ENCODE peak calls at places on chromosomes 4 and X, in ten cellular contexts. H is OCI-LY7; K is upper lobe of left lung; G is left ventricle myocardium inferior; M is naive thymus-derived CD4-positive, alpha-beta T cell; Z is GM23248; S is neuronal stem cell; J is thyroid gland; O is uterus; E is lower lobe of right lung. C is an unnamed sample. For H3K9me3 and H3K4me1, the result is how much of the 10 kb centered on the place peaks cover.

GRCh38 chr4:156169011-156169410 is 215.3 kb upstream of the CTSO start:
- DNase-seq in O (peak), J (no peak), H (peak), K (no peak), E (no peak), Z (peak), M (no peak), S (peak), G (peak), C (no peak)

GRCh38 chrX:21745756-21746155 is 12.2 kb downstream of the SMPX start:
- DNase-seq in G (no peak), M (peak), H (peak), S (no peak), Z (peak), E (no peak), O (no peak), J (peak), K (no peak), C (peak)

GRCh38 chr4:3271131-3271530 is 21.7 kb upstream of the RGS12 start:
- DNase-seq in K (no peak), Z (no peak), J (no peak), G (no peak), S (no peak), H (no peak), E (no peak), M (no peak), O (no peak), C (peak)

GRCh38 chrX:133781174-133781573 is 204.2 kb downstream of the GPC3 start:
- DNase-seq in G (no peak), K (no peak), J (no peak), M (no peak), E (no peak), H (no peak), O (no peak), Z (no peak), S (no peak), C (no peak)

GRCh38 chr4:26028793-26029511 is 114.9 kb downstream of the SMIM20 start:
- DNase-seq in Z (peak), E (peak), H (no peak), J (peak), O (peak), S (peak), M (no peak), K (peak), G (peak), C (peak)

GRCh38 chr4:186144596-186145569 is 40.4 kb downstream of the FAM149A start:
- DNase-seq in S (peak), E (peak), G (peak), M (no peak), O (peak), H (no peak), Z (peak), J (peak), K (no peak), C (peak)

GRCh38 chr4:185381794-185382193 is 13.9 kb downstream of the LRP2BP start:
- DNase-seq in K (no peak), M (no peak), J (no peak), O (no peak), Z (peak), H (no peak), S (no peak), G (no peak), E (no peak), C (no peak)

GRCh38 chrX:47900833-47901232 is 64.1 kb downstream of the ZNF81 start:
- DNase-seq in G (no peak), M (no peak), S (no peak), H (peak), E (no peak), K (no peak), Z (no peak), J (no peak), O (no peak), C (no peak)

GRCh38 chr4:44448548-44449443 is at the start of gene KCTD8:
- DNase-seq in O (peak), J (peak), S (peak), G (peak), E (peak), H (peak), K (peak), M (peak), Z (peak), C (peak)

GRCh38 chr4:159430896-159431295 is 328.0 kb downstream of the RAPGEF2 start:
- DNase-seq in J (no peak), S (no peak), E (no peak), M (no peak), H (no peak), K (no peak), O (no peak), Z (no peak), G (no peak), C (no peak)

GRCh38 chr4:19809989-19810388 is 441.7 kb upstream of the SLIT2 start:
- DNase-seq in M (no peak), O (no peak), E (no peak), J (no peak), S (no peak), H (no peak), G (no peak), K (no peak), Z (no peak), C (no peak)

GRCh38 chr4:186244835-186245234 is 17.5 kb downstream of the KLKB1 start:
- DNase-seq in J (no peak), E (no peak), G (no peak), O (no peak), M (no peak), K (no peak), H (no peak), Z (no peak), S (no peak), C (no peak)

GRCh38 chr4:72665376-72665978 is 96.5 kb upstream of the ADAMTS3 start:
- DNase-seq in J (no peak), E (no peak), O (no peak), H (no peak), G (no peak), Z (no peak), S (no peak), M (no peak), K (no peak), C (no peak)

GRCh38 chrX:102959471-102959870 is 22.4 kb downstream of the RAB40AL start:
- DNase-seq in O (no peak), G (no peak), S (no peak), J (no peak), K (no peak), M (no peak), H (no peak), Z (peak), E (no peak), C (no peak)

GRCh38 chr4:48483777-48484493 is 792 bp downstream of the SLC10A4 start:
- DNase-seq in S (no peak), M (no peak), H (no peak), K (no peak), Z (peak), G (no peak), E (peak), O (no peak), J (no peak), C (no peak)

GRCh38 chrX:66654411-66654810 is 15.5 kb upstream of the EDA2R start:
- DNase-seq in H (no peak), S (no peak), M (no peak), G (no peak), Z (no peak), E (no peak), O (no peak), K (no peak), J (no peak), C (no peak)

GRCh38 chr4:74632634-74633033 is 161.7 kb downstream of the BTC start:
- DNase-seq in S (no peak), O (no peak), Z (peak), E (peak), G (no peak), M (peak), J (no peak), H (no peak), K (peak), C (peak)

GRCh38 chr4:185504098-185505047 is 30.9 kb downstream of the PDLIM3 start:
- DNase-seq in G (peak), S (no peak), K (peak), J (peak), H (no peak), O (peak), E (peak), M (no peak), Z (peak), C (peak)

GRCh38 chrX:69968956-69969355 is 80.8 kb downstream of the AWAT2 start:
- DNase-seq in S (no peak), G (peak), H (no peak), K (no peak), E (no peak), Z (no peak), O (no peak), J (no peak), M (no peak), C (peak)

GRCh38 chrX:48487362-48487785 is 11.4 kb downstream of the FTSJ1 start:
- DNase-seq in M (no peak), O (no peak), E (no peak), G (no peak), K (no peak), S (no peak), H (no peak), Z (peak), J (no peak), C (no peak)

GRCh38 chr4:8547108-8547911 is 32.9 kb upstream of the GPR78 start:
- DNase-seq in M (no peak), G (no peak), Z (peak), S (peak), K (no peak), E (no peak), O (no peak), J (peak), H (peak), C (peak)

GRCh38 chrX:129665916-129666644 is 11.3 kb upstream of the APLN start:
- DNase-seq in E (no peak), Z (peak), K (no peak), J (no peak), S (peak), O (no peak), G (no peak), M (no peak), H (no peak), C (no peak)

GRCh38 chrX:12089740-12090139 is 48.5 kb upstream of the FRMPD4 start:
- DNase-seq in O (no peak), M (no peak), H (no peak), Z (no peak), E (no peak), J (no peak), K (peak), G (no peak), S (no peak), C (no peak)

GRCh38 chrX:14913241-14913640 is 40.0 kb downstream of the MOSPD2 start:
- DNase-seq in O (no peak), S (no peak), E (no peak), M (no peak), J (no peak), G (no peak), Z (peak), H (no peak), K (no peak), C (no peak)

GRCh38 chr4:54844911-54845310 is 187.2 kb downstream of the KIT start:
- DNase-seq in S (no peak), G (no peak), J (peak), H (no peak), E (no peak), Z (no peak), O (no peak), K (no peak), M (no peak), C (no peak)

GRCh38 chr4:66489370-66489769 is 819.1 kb upstream of the EPHA5 start:
- DNase-seq in G (no peak), O (no peak), S (no peak), J (no peak), H (no peak), E (no peak), M (no peak), K (no peak), Z (no peak), C (no peak)

GRCh38 chrX:42020225-42020624 is 96.9 kb upstream of the CASK start:
- DNase-seq in K (no peak), S (no peak), M (no peak), Z (no peak), G (no peak), E (no peak), H (no peak), O (no peak), J (no peak), C (no peak)

GRCh38 chrX:15384304-15384703 is at the start of gene VEGFD:
- DNase-seq in J (no peak), O (no peak), Z (peak), G (no peak), S (no peak), E (no peak), K (no peak), M (no peak), H (no peak), C (peak)

GRCh38 chrX:42818151-42818921 is 40.4 kb upstream of the PPP1R2C start:
- DNase-seq in G (no peak), E (no peak), Z (no peak), J (no peak), O (no peak), M (no peak), S (no peak), H (peak), K (no peak), C (no peak)

GRCh38 chrX:125382148-125382628 is 62.5 kb downstream of the TEX13C start:
- DNase-seq in G (no peak), O (no peak), E (no peak), M (no peak), J (no peak), Z (no peak), K (no peak), S (no peak), H (no peak), C (no peak)

GRCh38 chrX:9260603-9261002 is 204.3 kb upstream of the TBL1X start:
- DNase-seq in S (no peak), E (no peak), K (no peak), J (no peak), M (no peak), Z (no peak), G (no peak), H (no peak), O (no peak), C (no peak)

GRCh38 chr4:13640149-13640671 is 12.7 kb upstream of the BOD1L1 start:
- DNase-seq in H (no peak), K (no peak), S (no peak), Z (peak), M (no peak), G (no peak), E (no peak), J (no peak), O (no peak), C (no peak)

GRCh38 chr4:101948951-101949350 is 158.4 kb downstream of the BANK1 start:
- DNase-seq in S (no peak), H (no peak), J (no peak), G (no peak), E (no peak), O (no peak), Z (no peak), M (no peak), K (no peak), C (no peak)

GRCh38 chrX:97705936-97706335 is 822.2 kb downstream of the RPA4 start:
- DNase-seq in M (no peak), S (no peak), J (no peak), Z (no peak), K (no peak), H (no peak), O (no peak), G (no peak), E (no peak), C (no peak)

GRCh38 chr4:117064297-117064696 is 21.1 kb downstream of the TRAM1L1 start:
- DNase-seq in K (no peak), S (no peak), M (no peak), J (no peak), E (no peak), O (no peak), H (no peak), G (no peak), Z (peak), C (no peak)

GRCh38 chr4:151422862-151423261 is 13.9 kb downstream of the FHIP1A start:
- DNase-seq in G (no peak), E (no peak), J (no peak), M (no peak), Z (no peak), H (no peak), O (no peak), K (no peak), S (no peak), C (no peak)

GRCh38 chr4:62014982-62015739 is 815.0 kb downstream of the ADGRL3 start:
- DNase-seq in Z (no peak), J (no peak), O (no peak), H (no peak), S (no peak), K (no peak), E (no peak), M (no peak), G (no peak), C (no peak)

GRCh38 chr4:65014078-65014477 is 604.8 kb upstream of the TECRL start:
- DNase-seq in G (peak), O (no peak), K (no peak), J (no peak), Z (no peak), S (no peak), M (no peak), E (no peak), H (no peak), C (no peak)

GRCh38 chr4:78661923-78662521 is 110.5 kb downstream of the ANXA3 start:
- DNase-seq in H (peak), S (no peak), E (no peak), K (no peak), Z (peak), O (no peak), G (no peak), M (no peak), J (peak), C (no peak)

GRCh38 chr4:59881632-59882031 is 1318.5 kb upstream of the ADGRL3 start:
- DNase-seq in H (no peak), M (no peak), S (no peak), K (no peak), O (no peak), E (no peak), G (no peak), Z (no peak), J (no peak), C (no peak)

DNA sequence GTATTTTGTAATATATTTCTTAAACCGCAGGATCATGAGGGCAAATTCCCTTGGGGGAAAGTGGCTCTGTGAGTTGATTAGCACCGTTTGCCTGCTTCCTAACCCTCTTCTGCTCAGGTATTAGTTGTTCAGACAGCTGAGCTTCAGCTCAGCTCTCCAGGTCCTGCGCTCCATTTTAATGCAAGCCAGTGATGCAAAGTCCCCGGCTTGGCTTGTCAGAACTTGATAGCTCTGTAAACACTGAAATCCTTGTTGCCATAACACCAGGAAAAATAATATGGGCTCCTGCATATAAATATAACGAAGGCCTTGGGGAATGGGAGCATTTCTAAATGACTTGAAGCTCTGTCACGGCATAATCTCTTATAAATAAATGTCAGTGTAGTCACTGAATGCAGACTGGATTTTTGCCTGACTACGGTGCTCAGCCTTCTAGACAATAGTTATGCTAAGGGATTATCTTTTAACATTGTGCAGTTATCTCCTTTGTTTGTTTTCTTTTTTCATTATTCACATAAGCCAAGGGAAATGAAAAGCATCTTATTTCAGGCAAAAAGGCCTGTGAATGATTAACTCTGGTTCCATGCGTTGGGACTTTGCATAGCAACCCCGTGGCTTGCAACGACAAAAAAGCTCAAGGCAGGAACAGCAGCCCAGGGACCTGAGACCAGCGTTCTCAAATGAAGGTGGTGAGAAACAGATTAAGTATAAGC is 253.2 kb downstream of the SPRY1 start:
- DNase-seq in J (no peak), K (peak), O (peak), S (no peak), Z (peak), E (no peak), M (no peak), G (no peak), H (no peak), C (no peak)
- H3K27ac ChIP-seq in J (no peak), K (peak), O (peak), S (peak), Z (peak), E (peak), M (no peak), G (peak), H (no peak), C (peak)

GRCh38 chr4:14644568-14645282 is 357.6 kb upstream of the CPEB2 start:
- DNase-seq in Z (no peak), G (no peak), O (no peak), E (no peak), H (no peak), M (no peak), S (no peak), K (no peak), J (no peak), C (no peak)
- H3K9me3 ChIP-seq in Z (under half), G (under half), O (under half), E (under half), H (under half), M (under half), S (under half), K (under half), J (under half), C (under half)

GRCh38 chr4:142350886-142351285 is 495.2 kb downstream of the INPP4B start:
- DNase-seq in J (no peak), Z (peak), G (no peak), O (no peak), H (no peak), K (no peak), M (no peak), S (no peak), E (no peak), C (no peak)
- H3K4me1 ChIP-seq in J (under half), Z (half or more), G (half or more), O (under half), H (under half), K (under half), M (half or more), S (under half), E (half or more), C (under half)

DNA sequence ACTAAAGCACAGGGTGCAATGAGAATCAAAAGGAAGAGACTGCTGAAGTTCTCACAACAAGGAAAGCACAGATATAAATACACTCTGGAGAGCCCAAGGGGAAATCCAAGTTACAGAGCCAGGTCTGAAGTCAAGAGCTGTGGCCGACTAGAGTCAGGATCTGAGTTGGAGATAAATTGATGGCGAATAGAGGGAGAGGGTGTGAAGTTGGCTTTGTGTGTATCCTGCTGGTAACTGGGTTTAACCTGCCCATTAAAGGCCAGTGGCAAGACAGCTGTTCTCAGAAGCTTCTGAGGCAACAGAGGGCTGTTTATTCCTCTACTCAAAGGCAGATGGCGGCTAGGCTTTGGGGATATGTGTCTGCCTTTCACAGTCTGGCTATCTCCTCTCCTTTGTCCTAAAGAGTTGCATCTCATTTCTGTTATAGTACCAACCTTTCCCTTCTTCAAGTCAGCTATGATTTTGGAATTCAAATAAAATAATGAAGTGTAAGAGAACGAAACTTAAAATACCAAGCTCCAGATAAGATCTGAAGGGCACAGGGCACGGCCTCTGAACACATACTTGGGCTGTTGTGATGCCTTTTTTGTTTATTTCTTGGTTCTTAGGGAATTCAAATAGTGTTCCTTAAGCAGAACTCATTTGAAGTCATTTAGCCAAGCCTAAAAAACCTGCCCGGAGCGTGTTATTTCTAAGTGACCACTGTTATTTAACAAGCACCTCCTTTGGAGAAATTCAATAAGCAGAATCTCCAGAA is 142.1 kb downstream of the APBB2 start:
- DNase-seq in Z (no peak), H (no peak), S (no peak), G (no peak), O (no peak), K (no peak), E (no peak), J (peak), M (no peak), C (no peak)
- H3K27ac ChIP-seq in Z (no peak), H (no peak), S (no peak), G (peak), O (no peak), K (peak), E (peak), J (peak), M (no peak), C (peak)

DNA sequence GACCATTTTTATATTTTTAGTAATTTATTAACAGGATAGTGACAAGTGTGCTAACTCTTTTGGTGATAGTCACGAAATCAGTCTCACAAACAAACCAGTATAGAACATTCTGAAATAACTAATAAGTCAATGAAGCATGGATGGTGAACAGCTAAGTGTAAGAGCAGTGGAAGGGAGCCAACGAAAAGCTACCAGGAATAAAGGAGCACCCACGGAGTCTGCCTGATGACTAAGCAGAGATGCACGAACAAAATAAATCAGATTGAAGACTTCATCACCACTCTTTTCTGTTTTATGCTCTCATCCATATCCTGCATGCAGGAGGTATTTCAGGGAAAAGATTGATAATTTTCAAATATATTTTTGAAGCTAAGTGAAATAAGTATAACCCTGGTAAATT is 891.1 kb upstream of the HS3ST1 start:
- DNase-seq in J (no peak), E (no peak), H (no peak), O (no peak), Z (no peak), S (no peak), G (no peak), M (no peak), K (no peak), C (no peak)
- H3K9me3 ChIP-seq in J (under half), E (under half), H (under half), O (under half), Z (under half), S (under half), G (under half), M (under half), K (under half), C (under half)

GRCh38 chrX:19862634-19863236 is 24.7 kb downstream of the SH3KBP1 start:
- DNase-seq in H (no peak), E (no peak), M (no peak), O (no peak), S (no peak), K (no peak), G (no peak), J (no peak), Z (no peak), C (no peak)
- H3K4me1 ChIP-seq in H (half or more), E (under half), M (under half), O (under half), S (under half), K (under half), G (under half), J (under half), Z (under half), C (under half)

C was measured in tibial artery.